ENCODE peak calls at places on chromosomes 3 and 15, in four cellular contexts. One of them, this sample, is unnamed.

GRCh38 chr3:95297586-95297985 is 1234.7 kb downstream of the NSUN3 start:
- DNase-seq in astrocyte of the spinal cord: no peak
- DNase-seq in prostate gland: no peak
- DNase-seq in heart left ventricle: no peak
- DNase-seq in this sample: no peak

GRCh38 chr15:88391006-88391405 is 76.2 kb downstream of the MRPL46 start:
- DNase-seq in prostate gland: no peak
- DNase-seq in astrocyte of the spinal cord: no peak
- DNase-seq in heart left ventricle: no peak
- DNase-seq in this sample: no peak

GRCh38 chr15:89740137-89740536 is 10.9 kb downstream of the MESP1 start:
- DNase-seq in heart left ventricle: no peak
- DNase-seq in prostate gland: peak; percentile 75
- DNase-seq in astrocyte of the spinal cord: peak; percentile 77
- DNase-seq in this sample: no peak

GRCh38 chr3:53196575-53197407 is 35.8 kb downstream of the PRKCD start:
- DNase-seq in prostate gland: no peak
- DNase-seq in heart left ventricle: no peak
- DNase-seq in astrocyte of the spinal cord: peak; percentile 66
- DNase-seq in this sample: no peak

GRCh38 chr3:52098108-52098507 is 41.7 kb upstream of the DUSP7 start:
- DNase-seq in heart left ventricle: no peak
- DNase-seq in prostate gland: no peak
- DNase-seq in astrocyte of the spinal cord: no peak
- DNase-seq in this sample: no peak

GRCh38 chr15:62909257-62909656 is 133.3 kb upstream of the TPM1 start:
- DNase-seq in astrocyte of the spinal cord: no peak
- DNase-seq in heart left ventricle: no peak
- DNase-seq in prostate gland: no peak
- DNase-seq in this sample: no peak

GRCh38 chr15:49901867-49902775 is 216.9 kb downstream of the ATP8B4 start:
- DNase-seq in heart left ventricle: no peak
- DNase-seq in astrocyte of the spinal cord: peak; percentile 65
- DNase-seq in prostate gland: no peak
- DNase-seq in this sample: no peak

GRCh38 chr3:184506579-184506978 is 55.0 kb upstream of the EPHB3 start:
- DNase-seq in prostate gland: no peak
- DNase-seq in astrocyte of the spinal cord: no peak
- DNase-seq in heart left ventricle: no peak
- DNase-seq in this sample: no peak

GRCh38 chr3:14322001-14322400 is 80.4 kb upstream of the SLC6A6 start:
- DNase-seq in prostate gland: no peak
- DNase-seq in heart left ventricle: no peak
- DNase-seq in astrocyte of the spinal cord: no peak
- DNase-seq in this sample: no peak

GRCh38 chr3:21795152-21795837 is 44.3 kb upstream of the ZNF385D start:
- DNase-seq in heart left ventricle: peak; percentile 86
- DNase-seq in prostate gland: no peak
- DNase-seq in astrocyte of the spinal cord: no peak
- DNase-seq in this sample: no peak

GRCh38 chr3:114450008-114450596 is 156.3 kb downstream of the TIGIT start:
- DNase-seq in prostate gland: no peak
- DNase-seq in heart left ventricle: no peak
- DNase-seq in astrocyte of the spinal cord: no peak
- DNase-seq in this sample: no peak

GRCh38 chr15:84907731-84908130 is 23.3 kb downstream of the SLC28A1 start:
- DNase-seq in astrocyte of the spinal cord: no peak
- DNase-seq in heart left ventricle: no peak
- DNase-seq in prostate gland: no peak
- DNase-seq in this sample: no peak

GRCh38 chr3:136277634-136278033 is 27.5 kb downstream of the PCCB start:
- DNase-seq in prostate gland: no peak
- DNase-seq in astrocyte of the spinal cord: no peak
- DNase-seq in heart left ventricle: no peak
- DNase-seq in this sample: no peak

GRCh38 chr3:50582083-50582482 is 12.8 kb downstream of the HEMK1 start:
- DNase-seq in prostate gland: no peak
- DNase-seq in heart left ventricle: no peak
- DNase-seq in astrocyte of the spinal cord: no peak
- DNase-seq in this sample: no peak

GRCh38 chr3:102206506-102207145 is 228.2 kb upstream of the ZPLD1 start:
- DNase-seq in astrocyte of the spinal cord: peak; percentile 64
- DNase-seq in heart left ventricle: peak; percentile 67
- DNase-seq in prostate gland: no peak
- DNase-seq in this sample: no peak

GRCh38 chr15:62933388-62933787 is 109.2 kb upstream of the TPM1 start:
- DNase-seq in prostate gland: no peak
- DNase-seq in heart left ventricle: no peak
- DNase-seq in astrocyte of the spinal cord: no peak
- DNase-seq in this sample: no peak

GRCh38 chr3:133328373-133328772 is 71.5 kb upstream of the BFSP2 start:
- DNase-seq in heart left ventricle: no peak
- DNase-seq in astrocyte of the spinal cord: no peak
- DNase-seq in prostate gland: no peak
- DNase-seq in this sample: no peak

GRCh38 chr3:9088431-9089353 is 125.4 kb upstream of the RAD18 start:
- DNase-seq in heart left ventricle: no peak
- DNase-seq in astrocyte of the spinal cord: peak; percentile 23
- DNase-seq in prostate gland: no peak
- DNase-seq in this sample: no peak

GRCh38 chr15:100997442-100997841 is 78.3 kb downstream of the LRRK1 start:
- DNase-seq in prostate gland: no peak
- DNase-seq in heart left ventricle: no peak
- DNase-seq in astrocyte of the spinal cord: peak; percentile 54
- DNase-seq in this sample: no peak

GRCh38 chr3:105938101-105938500 is 69.3 kb upstream of the CBLB start:
- DNase-seq in astrocyte of the spinal cord: peak; percentile 48
- DNase-seq in prostate gland: no peak
- DNase-seq in heart left ventricle: peak; percentile 23
- DNase-seq in this sample: no peak

GRCh38 chr3:10170915-10171478 is 6.3 kb downstream of the IRAK2 start:
- DNase-seq in astrocyte of the spinal cord: no peak
- DNase-seq in heart left ventricle: no peak
- DNase-seq in prostate gland: no peak
- DNase-seq in this sample: no peak

GRCh38 chr3:18712713-18713575 is 287.8 kb upstream of the SATB1 start:
- DNase-seq in astrocyte of the spinal cord: no peak
- DNase-seq in prostate gland: no peak
- DNase-seq in heart left ventricle: no peak
- DNase-seq in this sample: no peak

GRCh38 chr15:101204744-101205535 is 46.9 kb downstream of the CHSY1 start:
- DNase-seq in heart left ventricle: no peak
- DNase-seq in prostate gland: no peak
- DNase-seq in astrocyte of the spinal cord: peak; percentile 52
- DNase-seq in this sample: no peak

GRCh38 chr3:138043266-138044029 is 33.5 kb downstream of the CLDN18 start:
- DNase-seq in prostate gland: no peak
- DNase-seq in astrocyte of the spinal cord: peak; percentile 86
- DNase-seq in heart left ventricle: no peak
- DNase-seq in this sample: no peak

GRCh38 chr15:33872761-33873106 is 95.6 kb upstream of the CHRM5 start:
- DNase-seq in heart left ventricle: no peak
- DNase-seq in prostate gland: no peak
- DNase-seq in astrocyte of the spinal cord: no peak
- DNase-seq in this sample: no peak

GRCh38 chr3:27880969-27881892 is 159.1 kb upstream of the EOMES start:
- DNase-seq in heart left ventricle: no peak
- DNase-seq in astrocyte of the spinal cord: no peak
- DNase-seq in prostate gland: no peak
- DNase-seq in this sample: no peak

GRCh38 chr15:77696006-77696631 is 63.4 kb upstream of the LINGO1 start:
- DNase-seq in astrocyte of the spinal cord: no peak
- DNase-seq in prostate gland: no peak
- DNase-seq in heart left ventricle: no peak
- DNase-seq in this sample: no peak

GRCh38 chr3:147431746-147432145 is 22.6 kb downstream of the ZIC1 start:
- DNase-seq in heart left ventricle: no peak
- DNase-seq in astrocyte of the spinal cord: peak; percentile 36
- DNase-seq in prostate gland: no peak
- DNase-seq in this sample: no peak

GRCh38 chr15:29670945-29671307 is 151.3 kb downstream of the TJP1 start:
- DNase-seq in astrocyte of the spinal cord: peak; percentile 79
- DNase-seq in heart left ventricle: no peak
- DNase-seq in prostate gland: peak; percentile 57
- DNase-seq in this sample: no peak

GRCh38 chr3:194185225-194185624 is 49.3 kb downstream of the HES1 start:
- DNase-seq in prostate gland: no peak
- DNase-seq in astrocyte of the spinal cord: no peak
- DNase-seq in heart left ventricle: no peak
- DNase-seq in this sample: no peak

GRCh38 chr3:172221550-172221949 is 182.2 kb downstream of the FNDC3B start:
- DNase-seq in heart left ventricle: no peak
- DNase-seq in prostate gland: no peak
- DNase-seq in astrocyte of the spinal cord: peak; percentile 59
- DNase-seq in this sample: no peak

GRCh38 chr3:51538115-51538458 is 432 bp upstream of the RAD54L2 start:
- DNase-seq in heart left ventricle: no peak
- DNase-seq in prostate gland: no peak
- DNase-seq in astrocyte of the spinal cord: no peak
- DNase-seq in this sample: no peak

This sample was measured in mesothelial cell of epicardium.